ENCODE peak calls at places on chromosomes 4 and X, in five cellular contexts. R is activated B cell treated with CpG ODN at 0.5 μM for 24 hours; X is effector CD8-positive, alpha-beta T cell; Z is WTC11; F is NCI-H345. G is an unnamed sample.

GRCh38 chr4:184889683-184890082 is 63.9 kb upstream of the ACSL1 start:
- DNase-seq in F (no peak), Z (no peak), R (no peak), X (no peak), G (no peak)

GRCh38 chr4:106502106-106502699 is 133.6 kb upstream of the GIMD1 start:
- DNase-seq in Z (peak; percentile 76), R (no peak), F (peak; percentile 37), X (peak; percentile 2), G (peak; percentile 34)

GRCh38 chr4:53309321-53310020 is 56.4 kb downstream of the SCFD2 start:
- DNase-seq in F (no peak), R (no peak), Z (no peak), X (no peak), G (no peak)

GRCh38 chr4:10584042-10584441 is 100.5 kb downstream of the CLNK start:
- DNase-seq in X (no peak), R (no peak), Z (no peak), F (no peak), G (no peak)

GRCh38 chr4:147491076-147491475 is 10.2 kb downstream of the EDNRA start:
- DNase-seq in Z (no peak), X (no peak), F (no peak), R (no peak), G (no peak)

GRCh38 chr4:128177376-128177959 is 110.1 kb downstream of the PGRMC2 start:
- DNase-seq in Z (no peak), F (no peak), R (no peak), X (no peak), G (no peak)

GRCh38 chrX:130851569-130851968 is 51.4 kb downstream of the ENOX2 start:
- DNase-seq in Z (no peak), X (no peak), R (no peak), F (no peak), G (no peak)

GRCh38 chrX:111490683-111491082 is 20.8 kb upstream of the SERTM2 start:
- DNase-seq in Z (no peak), R (no peak), F (no peak), X (no peak), G (no peak)

GRCh38 chr4:100742045-100742444 is 224.2 kb upstream of the EMCN start:
- DNase-seq in X (no peak), Z (no peak), R (no peak), F (no peak), G (no peak)

GRCh38 chrX:1582686-1583437 is 8.5 kb upstream of the AKAP17A start:
- DNase-seq in X (no peak), Z (no peak), F (peak; percentile 32), R (no peak), G (peak; percentile 46)

GRCh38 chrX:10945463-10945862 is 165.7 kb upstream of the HCCS start:
- DNase-seq in R (no peak), Z (no peak), X (no peak), F (no peak), G (no peak)

GRCh38 chr4:105807496-105807895 is 87.8 kb upstream of the NPNT start:
- DNase-seq in F (no peak), X (no peak), R (no peak), Z (no peak), G (no peak)

GRCh38 chr4:105426187-105426897 is 47.5 kb downstream of the PPA2 start:
- DNase-seq in R (no peak), X (no peak), F (no peak), Z (peak; percentile 8), G (no peak)

GRCh38 chrX:48938721-48939416 is 18.5 kb downstream of the OTUD5 start:
- DNase-seq in F (no peak), R (peak; percentile 42), X (peak; percentile 59), Z (no peak), G (no peak)

GRCh38 chr4:81352476-81352875 is 119.2 kb downstream of the RASGEF1B start:
- DNase-seq in R (no peak), X (no peak), Z (no peak), F (no peak), G (no peak)

GRCh38 chr4:140049024-140049923 is 104.7 kb downstream of the MAML3 start:
- DNase-seq in Z (peak; percentile 55), X (peak; percentile 19), R (no peak), F (peak; percentile 86), G (peak; percentile 78)